ENCODE peak calls at places on chromosomes 7 and 10, in six cellular contexts. I is GM23248, V is kidney, X is HepG2, K is IMR-90, E is colonic mucosa. G is an unnamed sample.
A peak's percentile ranks its signal among the peaks of the same experiment; 100 is the strongest.

GRCh38 chr7:18552943-18553584 is 57.5 kb downstream of the HDAC9 start:
- DNase-seq in X (no peak), V (no peak), K (no peak), E (no peak), I (no peak), G (no peak)

GRCh38 chr7:38105874-38106483 is 72.1 kb upstream of the STARD3NL start:
- DNase-seq in E (no peak), I (peak; percentile 72), X (peak; percentile 35), K (peak; percentile 49), V (no peak), G (peak; percentile 17)

GRCh38 chr7:1358376-1359050 is 100.8 kb downstream of the MICALL2 start:
- DNase-seq in E (no peak), V (peak; percentile 51), X (no peak), I (no peak), K (no peak), G (no peak)

GRCh38 chr7:134364619-134365037 is 47.9 kb upstream of the SLC35B4 start:
- DNase-seq in X (peak; percentile 59), E (no peak), V (no peak), I (peak; percentile 85), K (peak; percentile 41), G (no peak)

GRCh38 chr10:43068781-43069515 is 7.9 kb upstream of the RET start:
- DNase-seq in X (no peak), I (no peak), E (no peak), K (no peak), V (peak; percentile 45), G (no peak)

GRCh38 chr7:4815609-4816418 is 40.4 kb downstream of the AP5Z1 start:
- DNase-seq in E (no peak), K (no peak), I (no peak), X (no peak), V (no peak), G (no peak)

GRCh38 chr10:49363309-49364031 is 32.4 kb downstream of the DRGX start:
- DNase-seq in K (no peak), E (peak; percentile 5), X (no peak), V (no peak), I (no peak), G (no peak)

GRCh38 chr10:72044417-72045041 is 43.8 kb downstream of the SPOCK2 start:
- DNase-seq in K (peak; percentile 28), X (peak; percentile 61), V (peak; percentile 80), I (no peak), E (no peak), G (no peak)

GRCh38 chr10:17454801-17455520 is 566 bp upstream of the ST8SIA6 start:
- DNase-seq in K (no peak), X (no peak), I (no peak), E (no peak), V (no peak), G (no peak)

GRCh38 chr7:128860158-128861073 is 2.2 kb upstream of the ATP6V1F start:
- DNase-seq in X (no peak), K (peak; percentile 81), E (peak; percentile 34), I (peak; percentile 73), V (no peak), G (no peak)

GRCh38 chr10:5599613-5600520 is 66.5 kb downstream of the ASB13 start:
- DNase-seq in I (no peak), E (no peak), K (no peak), V (peak; percentile 41), X (no peak), G (no peak)

GRCh38 chr10:29908977-29909376 is 150.4 kb downstream of the JCAD start:
- DNase-seq in E (no peak), I (no peak), X (no peak), K (no peak), V (no peak), G (peak; percentile 57)

GRCh38 chr10:118741994-118742393 is 12.8 kb downstream of the CACUL1 start:
- DNase-seq in V (no peak), X (no peak), E (no peak), I (no peak), K (no peak), G (no peak)

GRCh38 chr7:41732279-41733062 is 29.6 kb upstream of the INHBA start:
- DNase-seq in X (no peak), K (peak; percentile 33), I (peak; percentile 40), E (no peak), V (no peak), G (no peak)

GRCh38 chr10:102243304-102243703 is 2.0 kb upstream of the PITX3 start:
- DNase-seq in V (no peak), K (peak; percentile 83), X (peak; percentile 35), I (peak; percentile 89), E (no peak), G (no peak)

GRCh38 chr10:7159517-7159916 is 251.3 kb downstream of the SFMBT2 start:
- DNase-seq in I (no peak), V (no peak), X (no peak), K (no peak), E (no peak), G (no peak)

GRCh38 chr7:100825215-100825671 is 2.1 kb downstream of the EPHB4 start:
- DNase-seq in X (no peak), V (no peak), K (no peak), I (peak; percentile 60), E (peak; percentile 51), G (no peak)

GRCh38 chr7:98112077-98112476 is 5.4 kb downstream of the LMTK2 start:
- DNase-seq in K (no peak), V (no peak), E (no peak), I (no peak), X (no peak), G (no peak)

GRCh38 chr10:26215923-26216576 is 524 bp upstream of the GAD2 start:
- DNase-seq in E (no peak), I (peak; percentile 66), X (no peak), V (peak; percentile 60), K (no peak), G (peak; percentile 82)

GRCh38 chr7:52506325-52506724 is 529.1 kb upstream of the POM121L12 start:
- DNase-seq in X (no peak), K (no peak), V (no peak), I (no peak), E (no peak), G (no peak)
- H3K4me3 ChIP-seq in X (no peak overlapping the region), K (no peak overlapping the region), V (no peak overlapping the region), I (no peak overlapping the region), E (no peak overlapping the region), G (no peak overlapping the region)

DNA sequence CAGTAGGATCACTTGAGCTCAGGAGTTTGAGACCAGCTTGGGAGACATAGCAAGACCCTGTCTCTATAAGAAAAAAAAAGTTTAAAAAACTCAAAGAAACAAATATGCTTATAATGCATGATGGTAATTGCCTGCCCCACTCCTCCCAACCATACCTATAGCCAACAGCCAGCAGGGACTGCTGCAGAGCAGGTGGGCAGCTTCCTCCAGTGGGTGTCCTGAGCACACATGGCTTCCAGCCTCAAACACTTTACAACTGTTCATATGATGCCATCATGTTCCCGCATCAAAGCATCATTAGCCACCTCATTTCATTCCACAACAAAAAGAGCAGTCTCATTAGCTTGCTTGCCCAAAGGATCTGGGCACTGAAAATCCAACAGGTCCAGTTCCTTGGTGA is 42.0 kb downstream of the ABLIM1 start:
- DNase-seq in I (no peak), E (no peak), X (no peak), K (no peak), V (no peak), G (no peak)
- H3K9ac ChIP-seq in I (no peak overlapping the region), E (no peak overlapping the region), X (no peak overlapping the region), K (no peak overlapping the region), V (no peak overlapping the region), G (no peak overlapping the region)

GRCh38 chr7:114415054-114415997 is 711 bp downstream of the FOXP2 start:
- DNase-seq in V (no peak), E (no peak), X (no peak), K (no peak), I (peak; percentile 32), G (no peak)
- H3K4me3 ChIP-seq in V (peak overlapping the region; percentile 25), E (peak overlapping the region; percentile 24), X (peak overlapping the region; percentile 48), K (peak overlapping the region; percentile 9), I (peak overlapping the region; percentile 72), G (no peak overlapping the region)

DNA sequence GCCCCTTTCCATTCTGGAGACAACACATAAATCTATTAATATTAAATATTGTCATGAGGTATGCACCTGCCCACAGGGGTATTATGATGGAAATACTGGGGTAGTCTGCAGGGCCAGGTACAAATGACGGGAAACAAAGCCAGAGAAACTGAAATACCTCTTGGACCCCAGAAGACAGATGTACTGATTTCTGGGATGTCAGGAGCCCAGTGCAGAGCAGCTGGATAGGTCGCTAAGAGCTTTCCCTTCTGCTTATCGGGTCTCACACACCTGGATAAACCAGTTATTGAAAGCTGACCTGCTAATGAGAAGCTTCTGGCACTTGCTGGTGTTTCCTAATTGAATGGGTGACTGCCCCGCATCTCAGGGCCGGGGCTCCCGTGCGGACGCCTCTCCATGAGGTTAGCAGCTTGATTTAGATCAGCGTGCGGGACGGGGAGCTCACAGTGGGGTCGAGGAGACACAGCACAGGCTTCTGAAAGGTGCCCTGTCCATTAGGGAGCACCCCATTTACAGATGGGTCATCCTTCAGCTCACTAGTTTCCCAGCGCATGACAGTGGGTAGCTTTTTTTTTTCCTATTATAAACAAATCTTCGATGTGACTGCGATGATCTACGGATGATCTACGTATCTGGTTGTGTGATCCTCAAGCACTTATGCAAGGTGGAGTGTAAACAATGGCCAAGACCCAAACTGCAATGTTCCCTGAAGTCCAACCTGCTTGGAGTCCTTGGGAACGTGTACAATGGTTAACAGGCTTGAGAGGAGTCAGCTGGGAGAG is 1.5 kb upstream of the INSIG1 start:
- DNase-seq in K (no peak), E (no peak), X (no peak), V (no peak), I (no peak), G (no peak)
- H3K9ac ChIP-seq in K (peak overlapping the region; percentile 43), E (peak overlapping the region; percentile 67), X (no peak overlapping the region), V (no peak overlapping the region), I (peak overlapping the region; percentile 99), G (peak overlapping the region; percentile 96)

GRCh38 chr10:80461208-80462183 is 7.4 kb downstream of the TSPAN14 start:
- DNase-seq in V (no peak), K (no peak), I (peak; percentile 66), X (no peak), E (peak; percentile 32), G (no peak)
- H3K4me3 ChIP-seq in V (no peak overlapping the region), K (no peak overlapping the region), I (no peak overlapping the region), X (no peak overlapping the region), E (no peak overlapping the region), G (no peak overlapping the region)

G was measured in DND-41.